ENCODE peak calls at places on chromosomes 6 and 20, in eight cellular contexts. N is breast epithelium, X is suprapubic skin, H is spleen, F is HepG2, L is Panc1, R is endothelial cell of umbilical vein, Z is HCT116. W is an unnamed sample.

GRCh38 chr6:147061152-147061551 is 143.1 kb upstream of the STXBP5 start:
- DNase-seq in N (no peak), X (no peak), H (no peak), F (no peak), L (no peak), R (no peak), Z (no peak), W (no peak)

GRCh38 chr6:33575211-33575610 is 4.9 kb downstream of the BAK1 start:
- DNase-seq in N (no peak), X (no peak), H (no peak), F (no peak), L (no peak), R (no peak), Z (no peak), W (no peak)

GRCh38 chr20:57705103-57705899 is 4.5 kb downstream of the PMEPA1 start:
- DNase-seq in N (no peak), X (no peak), H (no peak), F (no peak), L (no peak), R (no peak), Z (no peak), W (no peak)

GRCh38 chr6:46997646-46998045 is 44.5 kb downstream of the ADGRF1 start:
- DNase-seq in N (no peak), X (no peak), H (no peak), F (no peak), L (no peak), R (no peak), Z (no peak), W (no peak)

GRCh38 chr20:5749512-5750490 is at the start of gene SHLD1:
- DNase-seq in N (peak; percentile 71), X (peak; percentile 93), H (peak; percentile 94), F (peak; percentile 92), L (peak; percentile 45), R (peak; percentile 75), Z (peak; percentile 71), W (peak; percentile 83)

GRCh38 chr6:4388675-4389074 is 253.3 kb upstream of the ECI2 start:
- DNase-seq in N (no peak), X (no peak), H (no peak), F (no peak), L (no peak), R (no peak), Z (no peak), W (no peak)

GRCh38 chr6:69622230-69622629 is 174.6 kb downstream of the LMBRD1 start:
- DNase-seq in N (no peak), X (no peak), H (no peak), F (no peak), L (no peak), R (no peak), Z (no peak), W (no peak)

GRCh38 chr6:47109281-47109680 is 67.1 kb upstream of the ADGRF1 start:
- DNase-seq in N (no peak), X (no peak), H (no peak), F (no peak), L (no peak), R (no peak), Z (no peak), W (no peak)

GRCh38 chr20:50108571-50109235 is 4.2 kb downstream of the UBE2V1 start:
- DNase-seq in N (no peak), X (peak; percentile 7), H (no peak), F (no peak), L (no peak), R (no peak), Z (no peak), W (no peak)

GRCh38 chr6:74551896-74552295 is 654.0 kb downstream of the COL12A1 start:
- DNase-seq in N (no peak), X (no peak), H (no peak), F (no peak), L (no peak), R (no peak), Z (no peak), W (no peak)

GRCh38 chr6:45900808-45901752 is 114.6 kb downstream of the CLIC5 start:
- DNase-seq in N (no peak), X (no peak), H (no peak), F (no peak), L (no peak), R (no peak), Z (no peak), W (no peak)

GRCh38 chr6:6546318-6547110 is 42.0 kb upstream of the LY86 start:
- DNase-seq in N (no peak), X (no peak), H (peak; percentile 85), F (no peak), L (no peak), R (no peak), Z (no peak), W (peak; percentile 28)

GRCh38 chr20:37344506-37345338 is 1.2 kb upstream of the SRC start:
- DNase-seq in N (no peak), X (peak; percentile 52), H (peak; percentile 55), F (peak; percentile 77), L (no peak), R (no peak), Z (no peak), W (peak; percentile 87)

GRCh38 chr20:63795178-63795830 is 35.8 kb downstream of the ZBTB46 start:
- DNase-seq in N (no peak), X (no peak), H (no peak), F (no peak), L (no peak), R (no peak), Z (no peak), W (no peak)

GRCh38 chr6:89951574-89952360 is 57.5 kb downstream of the GJA10 start:
- DNase-seq in N (no peak), X (no peak), H (no peak), F (peak; percentile 44), L (no peak), R (no peak), Z (no peak), W (no peak)

GRCh38 chr20:24418731-24419130 is 50.7 kb upstream of the SYNDIG1 start:
- DNase-seq in N (no peak), X (no peak), H (no peak), F (no peak), L (no peak), R (no peak), Z (no peak), W (no peak)

GRCh38 chr6:111221804-111222203 is 134.5 kb downstream of the SLC16A10 start:
- DNase-seq in N (no peak), X (no peak), H (no peak), F (no peak), L (no peak), R (no peak), Z (no peak), W (no peak)
- TF ChIP-seq POLR2AphosphoS5 in N (no peak), X (no peak), H (no peak), F (no peak), L (no peak), R (no peak), Z (no peak), W (no peak)

DNA sequence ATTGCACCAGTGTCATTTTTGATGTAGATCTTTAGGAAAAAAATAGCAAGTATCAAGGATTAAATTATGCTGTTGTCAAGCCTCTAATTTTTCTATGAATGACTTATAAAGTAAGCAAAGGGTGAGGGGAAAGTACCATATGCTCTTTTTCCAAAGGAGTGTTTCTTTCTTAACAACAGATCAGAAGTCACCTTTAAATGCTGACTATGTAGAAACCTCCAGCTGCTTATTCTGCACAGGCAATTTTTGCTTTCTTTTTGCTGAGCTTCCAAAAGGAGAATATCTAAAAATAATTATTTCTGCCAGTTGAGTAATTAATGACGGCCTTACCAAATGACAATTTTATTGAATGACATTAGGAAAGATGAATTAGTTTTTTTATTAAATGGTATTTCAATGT is 390.6 kb upstream of the MANEA start:
- DNase-seq in N (no peak), X (no peak), H (no peak), F (no peak), L (no peak), R (no peak), Z (no peak), W (no peak)
- H3K27ac ChIP-seq in N (no peak overlapping the region), X (no peak overlapping the region), H (no peak overlapping the region), F (no peak overlapping the region), L (no peak overlapping the region), R (no peak overlapping the region), Z (no peak overlapping the region), W (no peak overlapping the region)

GRCh38 chr20:2544211-2544610 is 7.8 kb downstream of the TMC2 start:
- DNase-seq in N (no peak), X (no peak), H (no peak), F (no peak), L (no peak), R (no peak), Z (no peak), W (no peak)
- H3K27me3 ChIP-seq in N (peaks cover 5% of the 10 kb centered on the region), X (peaks cover 32% of the 10 kb centered on the region), H (peaks cover 18% of the 10 kb centered on the region), F (peaks cover 9% of the 10 kb centered on the region), L (peaks cover 18% of the 10 kb centered on the region), R (peaks cover 7% of the 10 kb centered on the region), Z (peaks cover 9% of the 10 kb centered on the region), W (peaks cover 48% of the 10 kb centered on the region)

GRCh38 chr6:168385380-168385779 is 55.6 kb upstream of the SMOC2 start:
- DNase-seq in N (peak; percentile 63), X (no peak), H (no peak), F (no peak), L (no peak), R (no peak), Z (no peak), W (no peak)

GRCh38 chr6:168385858-168386735 is 54.9 kb upstream of the SMOC2 start:
- DNase-seq in N (no peak), X (no peak), H (peak; percentile 62), F (no peak), L (no peak), R (no peak), Z (no peak), W (peak; percentile 63)

GRCh38 chr6:168381726-168382458 is 59.1 kb upstream of the SMOC2 start:
- DNase-seq in N (no peak), X (peak; percentile 75), H (peak; percentile 58), F (no peak), L (no peak), R (no peak), Z (no peak), W (no peak)

GRCh38 chr6:168383062-168383854 is 57.7 kb upstream of the SMOC2 start:
- DNase-seq in N (no peak), X (no peak), H (peak; percentile 35), F (no peak), L (no peak), R (no peak), Z (no peak), W (no peak)

DNA sequence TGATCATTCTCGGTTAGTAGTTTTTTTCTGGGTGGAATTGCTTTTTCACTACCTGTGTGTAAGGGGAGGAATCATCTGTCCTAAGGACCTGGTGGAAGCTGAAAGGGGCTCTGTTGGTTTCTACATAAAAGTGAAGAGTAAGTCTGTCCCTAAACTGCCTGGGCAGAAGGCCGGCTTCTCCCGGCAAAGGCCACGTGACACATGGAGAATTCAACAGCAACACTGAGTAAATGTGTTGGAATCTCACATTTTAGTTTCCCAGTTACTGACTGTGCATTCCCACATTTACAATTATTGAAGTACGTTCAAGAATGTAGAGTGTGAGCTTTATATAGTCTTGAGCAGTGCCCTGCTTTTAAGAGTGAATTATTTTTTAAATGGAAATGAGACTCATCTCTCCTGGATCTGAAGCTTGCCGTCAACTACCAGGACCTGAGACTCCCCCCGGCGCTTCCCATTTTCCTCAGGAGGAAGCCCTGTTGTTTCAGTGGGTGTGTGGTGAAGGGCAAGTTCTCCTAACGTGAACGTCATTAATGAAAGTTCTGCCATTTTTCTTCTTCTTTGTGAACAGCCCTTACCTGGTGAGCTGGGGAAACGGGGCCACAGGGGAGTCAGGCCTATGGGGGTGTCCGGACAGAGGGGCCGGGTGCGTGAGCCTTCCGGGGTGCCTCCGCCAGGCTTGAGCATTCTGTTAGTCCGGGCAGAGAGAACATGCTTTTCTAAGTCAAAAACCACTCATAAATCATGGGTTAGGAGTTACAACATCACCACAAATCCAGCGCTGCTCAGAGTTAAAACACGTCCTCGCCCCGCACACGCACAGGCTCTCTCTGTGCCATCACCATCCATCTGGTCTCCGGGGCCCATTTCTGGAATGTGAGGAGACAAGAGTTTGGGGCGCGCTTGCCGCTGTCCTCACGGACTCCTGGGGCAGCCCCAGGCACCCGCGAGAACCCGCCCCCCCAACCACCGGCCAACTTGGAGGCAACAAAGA is 56.6 kb upstream of the SMOC2 start:
- DNase-seq in N (no peak), X (no peak), H (peak; percentile 52), F (no peak), L (no peak), R (no peak), Z (no peak), W (no peak)
- TF ChIP-seq POLR2AphosphoS5 in N (no peak), X (no peak), H (no peak), F (no peak), L (no peak), R (no peak), Z (no peak), W (no peak)

W was measured in stomach.